ENCODE peak calls at places on chromosome 6, in five cellular contexts. G is prostate gland, C is HL-60, M is uterus, F is GM20000. P is an unnamed sample.

GRCh38 chr6:53803081-53803860 is 8.5 kb downstream of the LRRC1 start:
- DNase-seq in G (no peak), C (no peak), M (no peak), F (no peak), P (no peak)

GRCh38 chr6:90691823-90692222 is 105.0 kb upstream of the MAP3K7 start:
- DNase-seq in G (no peak), C (no peak), M (no peak), F (no peak), P (no peak)

GRCh38 chr6:140987364-140988135 is 1145.2 kb upstream of the GJE1 start:
- DNase-seq in G (no peak), C (no peak), M (no peak), F (no peak), P (no peak)

GRCh38 chr6:129476248-129476564 is 233.8 kb downstream of the ARHGAP18 start:
- DNase-seq in G (no peak), C (no peak), M (no peak), F (no peak), P (no peak)

GRCh38 chr6:17600527-17601388 is 656 bp downstream of the FAM8A1 start:
- DNase-seq in G (peak), C (peak), M (peak), F (peak), P (no peak)

GRCh38 chr6:43454290-43455033 is 886 bp downstream of the DLK2 start:
- DNase-seq in G (peak), C (peak), M (peak), F (peak), P (peak)

GRCh38 chr6:164097557-164098398 is 683.3 kb downstream of the QKI start:
- DNase-seq in G (no peak), C (peak), M (peak), F (no peak), P (no peak)

GRCh38 chr6:129828229-129828628 is 32.9 kb downstream of the TMEM244 start:
- DNase-seq in G (no peak), C (no peak), M (no peak), F (no peak), P (no peak)

GRCh38 chr6:142280265-142280664 is 21.5 kb upstream of the ADGRG6 start:
- DNase-seq in G (no peak), C (no peak), M (no peak), F (no peak), P (no peak)

GRCh38 chr6:53603381-53604121 is 58.6 kb upstream of the GCLC start:
- DNase-seq in G (peak), C (no peak), M (peak), F (no peak), P (no peak)

GRCh38 chr6:65707134-65707826 is at the start of gene EYS:
- DNase-seq in G (no peak), C (no peak), M (no peak), F (no peak), P (no peak)

GRCh38 chr6:31776961-31777666 is at the start of gene VWA7:
- DNase-seq in G (peak), C (peak), M (peak), F (peak), P (peak)

GRCh38 chr6:37489697-37490336 is 9.9 kb downstream of the CCDC167 start:
- DNase-seq in G (no peak), C (no peak), M (no peak), F (no peak), P (no peak)
- TF ChIP-seq CTCF in G (no peak), C (no peak), M (no peak), F (no peak), P (no peak)

GRCh38 chr6:16078064-16078463 is 50.8 kb upstream of the MYLIP start:
- DNase-seq in G (no peak), C (no peak), M (no peak), F (peak), P (no peak)
- TF ChIP-seq CTCF in G (no peak), C (no peak), M (no peak), F (no peak), P (no peak)

DNA sequence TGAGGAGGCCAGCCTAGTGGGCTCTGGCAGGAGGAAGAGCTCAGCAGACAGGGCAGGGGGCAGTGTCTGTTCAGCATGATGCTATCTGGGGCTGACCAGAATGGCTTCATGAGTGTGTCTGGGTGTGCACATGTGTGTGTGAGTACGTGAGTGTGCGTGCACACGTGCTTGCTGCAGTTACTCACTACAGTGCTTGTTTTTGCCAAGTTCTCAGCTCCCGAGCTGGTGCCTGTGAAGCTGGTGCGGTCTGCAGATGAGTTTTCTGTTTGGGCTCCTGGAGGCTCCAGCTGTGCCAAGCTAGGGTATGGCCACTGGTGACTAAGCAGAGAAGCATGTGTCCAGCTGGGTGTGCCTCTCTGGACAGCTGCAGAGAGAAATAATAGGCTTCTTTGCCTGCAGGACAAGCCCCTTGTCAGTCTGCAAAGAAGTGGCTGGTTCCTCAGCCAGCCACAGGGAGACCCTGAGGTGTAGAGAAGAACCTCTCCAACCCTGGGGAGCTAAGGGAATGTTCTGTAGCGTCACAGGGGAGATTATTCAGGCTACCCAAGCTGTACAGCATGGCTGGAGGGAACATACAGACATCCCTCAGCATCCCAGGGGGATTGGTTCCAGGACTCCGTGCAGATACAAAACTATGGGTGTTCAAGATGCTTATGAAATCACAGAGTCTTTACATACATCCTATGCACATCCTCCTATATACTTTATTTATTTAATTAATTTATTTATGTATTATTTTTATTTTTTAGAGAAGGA is 40.2 kb upstream of the FAM50B start:
- DNase-seq in G (no peak), C (no peak), M (peak), F (no peak), P (no peak)
- TF ChIP-seq CTCF in G (no peak), C (no peak), M (no peak), F (no peak), P (no peak)

DNA sequence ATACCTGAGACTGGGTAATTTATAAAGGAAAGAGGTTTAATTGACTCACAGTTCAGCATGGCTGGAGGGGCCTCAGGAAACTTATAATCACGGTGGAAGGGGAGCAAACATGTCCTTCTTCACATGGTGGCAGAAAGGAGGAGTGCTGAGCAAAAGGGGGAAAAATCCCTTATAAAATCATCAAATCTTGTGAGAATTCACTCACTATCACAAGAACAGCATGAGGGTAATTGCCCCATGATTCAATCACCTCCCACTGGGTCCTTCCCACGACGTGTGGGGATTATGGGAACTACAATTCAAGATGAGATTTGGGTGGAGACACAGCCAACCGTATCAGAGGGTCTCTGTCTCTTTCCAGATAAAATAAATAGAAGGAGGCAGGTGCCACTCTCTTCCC is 48.7 kb downstream of the TNFAIP3 start:
- DNase-seq in G (no peak), C (no peak), M (no peak), F (no peak), P (no peak)
- TF ChIP-seq CTCF in G (no peak), C (no peak), M (no peak), F (no peak), P (no peak)

GRCh38 chr6:112694986-112695385 is 347.9 kb downstream of the RFPL4B start:
- DNase-seq in G (no peak), C (no peak), M (no peak), F (no peak), P (no peak)
- TF ChIP-seq CTCF in G (no peak), C (no peak), M (no peak), F (no peak), P (no peak)

GRCh38 chr6:42142118-42142835 is at the start of gene C6orf132:
- DNase-seq in G (peak), C (peak), M (no peak), F (peak), P (no peak)
- TF ChIP-seq CTCF in G (no peak), C (no peak), M (no peak), F (no peak), P (no peak)

GRCh38 chr6:104252276-104252675 is 607.4 kb downstream of the HACE1 start:
- DNase-seq in G (no peak), C (no peak), M (no peak), F (no peak), P (no peak)

GRCh38 chr6:104256547-104257144 is 603.1 kb downstream of the HACE1 start:
- DNase-seq in G (no peak), C (no peak), M (no peak), F (no peak), P (no peak)

GRCh38 chr6:104253236-104253635 is 606.5 kb downstream of the HACE1 start:
- DNase-seq in G (no peak), C (no peak), M (no peak), F (no peak), P (no peak)

DNA sequence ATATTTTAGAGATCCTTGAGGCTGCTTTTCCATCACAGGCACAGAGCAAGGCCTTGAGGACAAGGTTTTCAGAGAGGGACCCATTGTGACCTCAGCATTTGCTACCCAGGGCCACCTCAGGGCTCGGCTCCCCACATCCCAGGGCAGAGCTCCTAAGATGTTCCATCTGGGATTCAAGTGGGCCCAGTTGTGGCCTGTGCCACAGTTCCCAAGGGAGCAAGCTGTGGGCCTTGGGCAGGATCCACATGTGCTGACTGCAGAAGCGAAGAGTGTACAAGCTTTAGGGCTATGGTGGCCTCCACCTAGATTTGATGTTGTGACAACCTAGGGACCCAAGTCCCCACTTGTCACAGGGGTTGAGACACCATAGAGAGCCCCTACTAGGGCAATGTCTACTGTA is 608.1 kb downstream of the HACE1 start:
- DNase-seq in G (no peak), C (no peak), M (no peak), F (no peak), P (no peak)
- TF ChIP-seq CTCF in G (no peak), C (no peak), M (no peak), F (no peak), P (no peak)